ENCODE peak calls at places on chromosomes 11 and 22, in four cellular contexts. F is K562, W is H1, Q is suprapubic skin. G is an unnamed sample.

GRCh38 chr11:69131644-69132300 is 24.0 kb upstream of the SMIM38 start:
- DNase-seq in W (peak), F (peak), Q (no peak), G (no peak)

GRCh38 chr11:47020793-47021624 is 84.4 kb downstream of the CSTPP1 start:
- DNase-seq in W (no peak), Q (no peak), F (no peak), G (no peak)

GRCh38 chr11:65625628-65626342 is 10.2 kb downstream of the PCNX3 start:
- DNase-seq in F (peak), Q (no peak), W (peak), G (no peak)

GRCh38 chr11:117898059-117898458 is 21.6 kb upstream of the FXYD6 start:
- DNase-seq in Q (peak), F (no peak), W (no peak), G (no peak)

GRCh38 chr11:62974848-62975522 is 9.8 kb downstream of the SLC22A6 start:
- DNase-seq in F (peak), Q (no peak), W (peak), G (no peak)

GRCh38 chr11:22276535-22276934 is 61.6 kb upstream of the SLC17A6 start:
- DNase-seq in W (no peak), Q (no peak), F (no peak), G (no peak)

GRCh38 chr11:30107899-30108298 is 91.1 kb upstream of the KCNA4 start:
- DNase-seq in F (no peak), W (no peak), Q (no peak), G (no peak)

GRCh38 chr22:23161574-23161973 is 16.3 kb downstream of the RAB36 start:
- DNase-seq in Q (no peak), W (no peak), F (no peak), G (no peak)

GRCh38 chr11:120467627-120468026 is 43.9 kb upstream of the GRIK4 start:
- DNase-seq in F (no peak), W (no peak), Q (no peak), G (no peak)

GRCh38 chr11:15757299-15757698 is 599.0 kb downstream of the SOX6 start:
- DNase-seq in W (no peak), Q (no peak), F (no peak), G (peak)

GRCh38 chr11:62569611-62570010 is 4.1 kb downstream of the EEF1G start:
- DNase-seq in W (no peak), Q (no peak), F (no peak), G (no peak)

GRCh38 chr11:128695539-128696221 is 1.8 kb downstream of the FLI1 start:
- DNase-seq in W (no peak), Q (no peak), F (no peak), G (no peak)

GRCh38 chr22:27997538-27997937 is 78.5 kb upstream of the PITPNB start:
- DNase-seq in Q (no peak), F (no peak), W (no peak), G (no peak)

GRCh38 chr11:46527586-46527985 is 66.2 kb downstream of the AMBRA1 start:
- DNase-seq in Q (no peak), F (no peak), W (no peak), G (no peak)

GRCh38 chr11:28536504-28537267 is 428.5 kb downstream of the METTL15 start:
- DNase-seq in W (no peak), Q (no peak), F (no peak), G (no peak)

GRCh38 chr11:45930031-45930794 is 7.8 kb downstream of the LARGE2 start:
- DNase-seq in W (no peak), Q (no peak), F (no peak), G (peak)

GRCh38 chr22:40498454-40499186 is 128.2 kb downstream of the SGSM3 start:
- DNase-seq in Q (no peak), F (no peak), W (no peak), G (no peak)

GRCh38 chr11:93935826-93936225 is 85.3 kb upstream of the HEPHL1 start:
- DNase-seq in W (no peak), Q (no peak), F (no peak), G (no peak)

GRCh38 chr11:70502677-70503076 is 104.3 kb downstream of the CTTN start:
- DNase-seq in Q (no peak), F (no peak), W (no peak), G (no peak)

GRCh38 chr22:25193548-25193947 is 6.1 kb upstream of the CRYBB3 start:
- DNase-seq in Q (no peak), W (no peak), F (peak), G (no peak)

GRCh38 chr22:25759825-25760231 is 17.8 kb downstream of the MYO18B start:
- DNase-seq in F (no peak), W (no peak), Q (no peak), G (no peak)

GRCh38 chr11:57460756-57461749 is 725 bp downstream of the RTN4RL2 start:
- DNase-seq in W (peak), F (peak), Q (no peak), G (no peak)

GRCh38 chr22:44430716-44431115 is 67.3 kb downstream of the RTL6 start:
- DNase-seq in Q (no peak), F (no peak), W (no peak), G (no peak)

GRCh38 chr22:37173709-37174108 is 14.3 kb downstream of the C1QTNF6 start:
- DNase-seq in Q (peak), F (no peak), W (no peak), G (no peak)

GRCh38 chr11:100576044-100577021 is 110.8 kb upstream of the ARHGAP42 start:
- DNase-seq in F (peak), W (no peak), Q (no peak), G (no peak)

GRCh38 chr11:91932151-91932821 is 292.3 kb upstream of the FAT3 start:
- DNase-seq in W (no peak), Q (no peak), F (no peak), G (no peak)

GRCh38 chr11:134223836-134224709 is at the start of the genes NCAPD3 and VPS26B:
- DNase-seq in Q (peak), W (peak), F (peak), G (peak)

GRCh38 chr11:88174627-88175003 is 628 bp downstream of the RAB38 start:
- DNase-seq in W (no peak), F (no peak), Q (peak), G (no peak)

GRCh38 chr11:64892838-64893193 is 14.4 kb upstream of the EHD1 start:
- DNase-seq in F (no peak), W (no peak), Q (no peak), G (no peak)

GRCh38 chr11:35791088-35791958 is 128.7 kb downstream of the TRIM44 start:
- DNase-seq in F (no peak), W (no peak), Q (no peak), G (no peak)

GRCh38 chr11:134763030-134763388 is 351.0 kb upstream of the B3GAT1 start:
- DNase-seq in W (no peak), F (no peak), Q (no peak), G (peak)

GRCh38 chr11:892106-892505 is 18.5 kb downstream of the CHID1 start:
- DNase-seq in W (no peak), F (no peak), Q (no peak), G (no peak)
- H3K27ac ChIP-seq in W (no peak), F (no peak), Q (no peak), G (no peak)

GRCh38 chr11:61445535-61445934 is 15.6 kb downstream of the SDHAF2 start:
- DNase-seq in F (no peak), W (no peak), Q (no peak), G (no peak)
- TF ChIP-seq POLR2AphosphoS5 in F (no peak), W (no peak), Q (no peak), G (no peak)

DNA sequence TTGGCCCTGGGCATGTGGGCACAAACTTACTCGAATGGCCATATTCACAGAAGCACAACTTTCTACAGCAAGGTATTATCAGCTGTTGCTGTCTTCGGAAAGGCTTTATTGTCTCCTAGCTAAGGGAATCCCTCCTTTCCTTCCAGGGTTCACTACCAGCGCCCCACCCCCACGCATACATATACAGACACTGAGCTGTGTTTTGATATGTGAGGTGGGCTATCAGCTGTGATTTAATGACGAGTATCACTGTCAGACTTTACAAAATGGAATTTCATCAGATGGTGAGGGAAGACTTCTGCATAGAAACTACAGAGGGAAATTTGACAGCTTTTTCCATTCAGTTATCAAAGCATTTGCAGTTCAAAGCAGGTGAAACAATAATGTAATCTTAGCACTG is 730.2 kb downstream of the NTM start:
- DNase-seq in F (no peak), W (no peak), Q (no peak), G (no peak)
- TF ChIP-seq EP300 in F (no peak), W (no peak), Q (no peak), G (no peak)

DNA sequence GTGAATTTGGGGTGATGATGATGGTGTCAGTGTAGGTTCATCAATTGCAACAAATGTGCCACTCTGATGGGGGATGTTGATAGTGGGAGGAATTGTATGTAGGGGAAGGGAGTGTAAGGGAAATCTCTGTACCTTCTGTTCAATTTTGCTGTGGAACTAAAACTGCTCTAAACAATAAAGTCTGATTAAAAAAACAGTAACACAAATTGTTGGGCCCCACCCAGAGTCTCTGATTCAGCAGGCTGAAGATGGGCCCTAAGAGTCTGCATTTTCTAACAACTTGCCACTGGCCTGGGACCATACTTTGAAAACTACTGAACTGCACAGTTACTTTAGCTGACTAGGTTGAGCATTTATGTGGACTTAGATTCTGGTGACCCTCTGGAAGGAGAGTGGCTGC is 113.2 kb downstream of the ATG16L2 start:
- DNase-seq in Q (no peak), F (no peak), W (no peak), G (no peak)
- H3K27ac ChIP-seq in Q (no peak), F (no peak), W (no peak), G (no peak)

GRCh38 chr11:12092714-12093113 is 17.7 kb upstream of the MICAL2 start:
- DNase-seq in Q (no peak), W (no peak), F (no peak), G (no peak)

GRCh38 chr11:12089473-12089872 is 20.9 kb upstream of the MICAL2 start:
- DNase-seq in Q (no peak), W (no peak), F (no peak), G (no peak)

GRCh38 chr11:12090761-12091261 is 19.6 kb upstream of the MICAL2 start:
- DNase-seq in F (no peak), W (no peak), Q (no peak), G (no peak)

GRCh38 chr11:12090061-12090572 is 20.3 kb upstream of the MICAL2 start:
- DNase-seq in F (peak), Q (no peak), W (no peak), G (no peak)

DNA sequence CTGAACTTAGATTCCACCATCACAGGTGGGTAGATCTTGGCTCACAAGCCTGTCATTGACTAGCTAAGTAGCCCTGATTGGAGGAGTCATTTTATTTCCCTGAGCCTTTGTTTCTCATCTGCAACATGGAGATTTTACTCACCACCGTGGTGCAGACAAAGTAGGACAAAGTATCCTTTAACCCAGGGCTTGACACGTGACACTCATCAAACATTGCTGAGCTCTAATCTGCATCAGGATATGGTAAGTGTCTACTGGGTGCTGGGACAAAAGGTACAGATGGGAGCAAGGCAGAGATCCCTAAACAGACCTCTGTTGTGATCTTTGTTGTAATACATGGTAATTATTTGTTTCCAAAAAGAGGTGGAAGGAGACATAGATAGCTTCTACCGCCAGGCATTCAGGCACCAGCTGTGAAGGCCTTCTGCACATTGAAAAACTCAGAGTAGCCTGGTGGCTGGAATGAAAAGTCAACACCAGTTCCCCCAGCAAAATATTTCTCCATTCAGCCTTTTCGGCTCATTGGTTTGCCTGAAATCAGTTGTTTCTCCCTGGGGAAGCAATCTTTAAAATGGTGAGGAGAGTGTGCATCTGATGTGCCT is 18.3 kb upstream of the MICAL2 start:
- DNase-seq in W (no peak), Q (no peak), F (no peak), G (no peak)
- TF ChIP-seq POLR2AphosphoS5 in W (no peak), Q (no peak), F (no peak), G (no peak)

GRCh38 chr11:78291754-78292108 is 103.0 kb downstream of the USP35 start:
- DNase-seq in F (no peak), Q (no peak), W (no peak), G (no peak)

GRCh38 chr11:78292109-78292803 is 103.5 kb downstream of the USP35 start:
- DNase-seq in F (peak), Q (no peak), W (no peak), G (no peak)

GRCh38 chr11:78295347-78295746 is 106.6 kb downstream of the USP35 start:
- DNase-seq in W (no peak), F (no peak), Q (no peak), G (no peak)

GRCh38 chr11:78289547-78290292 is 101.0 kb downstream of the USP35 start:
- DNase-seq in Q (no peak), W (no peak), F (no peak), G (no peak)

DNA sequence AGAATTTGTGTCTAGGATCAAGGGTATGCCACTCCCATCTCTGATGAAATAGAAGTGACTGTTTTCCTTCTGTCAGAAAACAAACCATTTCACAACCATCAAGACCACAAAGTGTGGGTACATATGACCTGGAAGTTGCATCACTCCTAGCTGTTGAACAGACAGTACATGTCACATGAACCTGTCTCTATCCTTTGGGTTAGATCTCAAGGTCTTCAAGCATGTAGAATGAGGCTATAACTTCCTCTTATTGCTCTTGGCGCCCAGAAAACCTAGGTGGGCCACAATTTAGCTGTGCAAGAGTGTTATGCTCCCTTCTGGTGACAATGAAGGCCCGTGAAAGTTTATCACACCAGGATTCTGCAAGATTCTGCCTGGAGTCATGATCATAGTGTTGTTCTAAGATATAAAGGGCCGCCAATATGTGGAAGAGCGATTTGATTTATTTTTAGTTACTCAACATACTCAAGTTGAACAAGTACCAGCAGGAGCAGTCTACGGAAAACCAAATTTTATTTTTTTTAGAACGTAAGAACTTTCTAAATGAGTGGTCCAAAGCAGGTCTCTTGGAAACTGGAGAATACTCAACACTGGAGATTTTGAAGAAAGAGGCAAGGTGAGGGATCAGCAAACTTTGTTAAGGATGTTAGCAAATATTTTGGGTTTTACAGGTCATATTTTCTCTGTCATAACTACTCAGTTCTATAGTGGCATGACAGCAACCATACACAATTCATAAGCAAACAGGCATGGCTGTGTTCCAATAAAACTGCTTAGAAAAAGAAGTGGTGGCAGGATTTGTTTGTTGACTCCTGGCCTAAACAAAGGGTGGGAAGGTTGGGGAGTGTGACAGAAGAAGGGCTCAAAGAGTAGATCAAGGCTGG is 101.8 kb downstream of the USP35 start:
- DNase-seq in Q (no peak), F (peak), W (no peak), G (no peak)
- TF ChIP-seq EP300 in Q (no peak), F (peak), W (no peak), G (no peak)

GRCh38 chr11:73760066-73760679 is 701 bp downstream of the RAB6A start:
- DNase-seq in Q (peak), F (peak), W (peak), G (no peak)
- H3K27ac ChIP-seq in Q (peak), F (peak), W (peak), G (peak)